ENCODE peak calls at places on chromosomes 3 and 15, in ten cellular contexts. One of them, this sample, is unnamed.

GRCh38 chr3:120689395-120689794 is 7.4 kb upstream of the HGD start:
- DNase-seq in body of pancreas: no peak
- DNase-seq in adrenal gland: no peak
- DNase-seq in uterus: no peak
- DNase-seq in mesenchymal stem cell: no peak
- DNase-seq in spleen: no peak
- DNase-seq in CD4-positive, alpha-beta T cell: no peak
- DNase-seq in GM23248: no peak
- DNase-seq in fibroblast of lung: no peak
- DNase-seq in ovary: no peak
- DNase-seq in this sample: no peak

GRCh38 chr3:102400766-102401165 is 34.0 kb upstream of the ZPLD1 start:
- DNase-seq in body of pancreas: no peak
- DNase-seq in adrenal gland: no peak
- DNase-seq in uterus: no peak
- DNase-seq in mesenchymal stem cell: peak; percentile 3
- DNase-seq in spleen: no peak
- DNase-seq in CD4-positive, alpha-beta T cell: no peak
- DNase-seq in GM23248: peak; percentile 18
- DNase-seq in fibroblast of lung: peak; percentile 92
- DNase-seq in ovary: no peak
- DNase-seq in this sample: no peak

GRCh38 chr15:90376789-90377188 is 11.3 kb upstream of the IQGAP1 start:
- DNase-seq in body of pancreas: no peak
- DNase-seq in adrenal gland: no peak
- DNase-seq in uterus: no peak
- DNase-seq in mesenchymal stem cell: no peak
- DNase-seq in spleen: no peak
- DNase-seq in CD4-positive, alpha-beta T cell: peak; percentile 51
- DNase-seq in GM23248: no peak
- DNase-seq in fibroblast of lung: no peak
- DNase-seq in ovary: no peak
- DNase-seq in this sample: peak; percentile 46

GRCh38 chr3:72258786-72259185 is 473.8 kb upstream of the PROK2 start:
- DNase-seq in body of pancreas: no peak
- DNase-seq in adrenal gland: no peak
- DNase-seq in uterus: no peak
- DNase-seq in mesenchymal stem cell: no peak
- DNase-seq in spleen: peak; percentile 76
- DNase-seq in CD4-positive, alpha-beta T cell: no peak
- DNase-seq in GM23248: no peak
- DNase-seq in fibroblast of lung: no peak
- DNase-seq in ovary: no peak
- DNase-seq in this sample: no peak

GRCh38 chr3:8982509-8982908 is 19.2 kb upstream of the RAD18 start:
- DNase-seq in body of pancreas: no peak
- DNase-seq in adrenal gland: no peak
- DNase-seq in uterus: no peak
- DNase-seq in mesenchymal stem cell: peak; percentile 58
- DNase-seq in spleen: no peak
- DNase-seq in CD4-positive, alpha-beta T cell: no peak
- DNase-seq in GM23248: peak; percentile 29
- DNase-seq in fibroblast of lung: peak; percentile 52
- DNase-seq in ovary: no peak
- DNase-seq in this sample: no peak

GRCh38 chr15:83919319-83919830 is 265.5 kb downstream of the ADAMTSL3 start:
- DNase-seq in body of pancreas: no peak
- DNase-seq in adrenal gland: no peak
- DNase-seq in uterus: no peak
- DNase-seq in mesenchymal stem cell: no peak
- DNase-seq in spleen: no peak
- DNase-seq in CD4-positive, alpha-beta T cell: no peak
- DNase-seq in GM23248: no peak
- DNase-seq in fibroblast of lung: no peak
- DNase-seq in ovary: no peak
- DNase-seq in this sample: no peak

GRCh38 chr15:69298697-69299441 is at the start of gene PAQR5:
- DNase-seq in body of pancreas: peak; percentile 57
- DNase-seq in adrenal gland: peak; percentile 65
- DNase-seq in uterus: no peak
- DNase-seq in mesenchymal stem cell: peak; percentile 29
- DNase-seq in spleen: no peak
- DNase-seq in CD4-positive, alpha-beta T cell: no peak
- DNase-seq in GM23248: peak; percentile 59
- DNase-seq in fibroblast of lung: no peak
- DNase-seq in ovary: no peak
- DNase-seq in this sample: no peak

GRCh38 chr3:125090649-125091048 is 34.9 kb upstream of the HEG1 start:
- DNase-seq in body of pancreas: no peak
- DNase-seq in adrenal gland: no peak
- DNase-seq in uterus: no peak
- DNase-seq in mesenchymal stem cell: no peak
- DNase-seq in spleen: no peak
- DNase-seq in CD4-positive, alpha-beta T cell: no peak
- DNase-seq in GM23248: no peak
- DNase-seq in fibroblast of lung: no peak
- DNase-seq in ovary: no peak
- DNase-seq in this sample: no peak

GRCh38 chr3:143476965-143477640 is 357.5 kb downstream of the CHST2 start:
- DNase-seq in body of pancreas: no peak
- DNase-seq in adrenal gland: no peak
- DNase-seq in uterus: no peak
- DNase-seq in mesenchymal stem cell: no peak
- DNase-seq in spleen: no peak
- DNase-seq in CD4-positive, alpha-beta T cell: no peak
- DNase-seq in GM23248: peak; percentile 8
- DNase-seq in fibroblast of lung: peak; percentile 6
- DNase-seq in ovary: no peak
- DNase-seq in this sample: no peak

GRCh38 chr3:192860464-192860863 is 57.2 kb downstream of the MB21D2 start:
- DNase-seq in body of pancreas: no peak
- DNase-seq in adrenal gland: no peak
- DNase-seq in uterus: no peak
- DNase-seq in mesenchymal stem cell: no peak
- DNase-seq in spleen: no peak
- DNase-seq in CD4-positive, alpha-beta T cell: no peak
- DNase-seq in GM23248: no peak
- DNase-seq in fibroblast of lung: no peak
- DNase-seq in ovary: no peak
- DNase-seq in this sample: no peak

GRCh38 chr15:41967506-41968206 is 4.7 kb downstream of the EHD4 start:
- DNase-seq in body of pancreas: no peak
- DNase-seq in adrenal gland: no peak
- DNase-seq in uterus: no peak
- DNase-seq in mesenchymal stem cell: peak; percentile 76
- DNase-seq in spleen: peak; percentile 76
- DNase-seq in CD4-positive, alpha-beta T cell: no peak
- DNase-seq in GM23248: peak; percentile 66
- DNase-seq in fibroblast of lung: peak; percentile 66
- DNase-seq in ovary: no peak
- DNase-seq in this sample: no peak

GRCh38 chr3:150699068-150699635 is 4.6 kb downstream of the ERICH6 start:
- DNase-seq in body of pancreas: no peak
- DNase-seq in adrenal gland: no peak
- DNase-seq in uterus: no peak
- DNase-seq in mesenchymal stem cell: peak; percentile 66
- DNase-seq in spleen: no peak
- DNase-seq in CD4-positive, alpha-beta T cell: no peak
- DNase-seq in GM23248: peak; percentile 77
- DNase-seq in fibroblast of lung: peak; percentile 47
- DNase-seq in ovary: no peak
- DNase-seq in this sample: no peak

GRCh38 chr3:16552757-16553156 is 39.3 kb upstream of the RFTN1 start:
- DNase-seq in body of pancreas: no peak
- DNase-seq in adrenal gland: no peak
- DNase-seq in uterus: no peak
- DNase-seq in mesenchymal stem cell: no peak
- DNase-seq in spleen: no peak
- DNase-seq in CD4-positive, alpha-beta T cell: no peak
- DNase-seq in GM23248: no peak
- DNase-seq in fibroblast of lung: no peak
- DNase-seq in ovary: no peak
- DNase-seq in this sample: no peak

GRCh38 chr3:176055851-176056250 is 1141.4 kb downstream of the TBL1XR1 start:
- DNase-seq in body of pancreas: no peak
- DNase-seq in adrenal gland: no peak
- DNase-seq in uterus: no peak
- DNase-seq in mesenchymal stem cell: no peak
- DNase-seq in spleen: no peak
- DNase-seq in CD4-positive, alpha-beta T cell: no peak
- DNase-seq in GM23248: peak; percentile 31
- DNase-seq in fibroblast of lung: no peak
- DNase-seq in ovary: no peak
- DNase-seq in this sample: no peak

DNA sequence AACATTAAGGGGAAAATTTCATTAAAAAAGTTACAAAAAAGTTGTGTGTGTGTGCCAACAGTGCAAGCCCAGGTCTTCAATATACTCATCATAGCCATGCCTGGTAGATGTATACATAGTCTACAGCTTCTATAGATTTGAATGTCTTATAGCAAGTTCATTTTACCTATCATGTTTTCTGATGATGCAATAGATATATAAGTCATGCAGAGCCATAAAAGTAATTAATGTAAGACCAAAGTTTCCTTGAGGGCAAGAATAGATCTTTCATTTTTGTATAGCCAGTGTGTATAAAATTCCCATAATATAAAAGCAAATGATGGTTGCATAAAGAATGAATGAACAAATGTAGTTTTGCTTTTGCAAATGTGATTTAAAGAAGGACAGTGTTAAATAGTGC is 1138.4 kb downstream of the TBL1XR1 start:
- DNase-seq in body of pancreas: no peak
- DNase-seq in adrenal gland: no peak
- DNase-seq in uterus: no peak
- DNase-seq in mesenchymal stem cell: no peak
- DNase-seq in spleen: no peak
- DNase-seq in CD4-positive, alpha-beta T cell: no peak
- DNase-seq in GM23248: no peak
- DNase-seq in fibroblast of lung: no peak
- DNase-seq in ovary: no peak
- DNase-seq in this sample: no peak
- H3K9me3 ChIP-seq in body of pancreas: no peaks in the 10 kb centered on the region
- H3K9me3 ChIP-seq in adrenal gland: no peaks in the 10 kb centered on the region
- H3K9me3 ChIP-seq in uterus: no peaks in the 10 kb centered on the region
- H3K9me3 ChIP-seq in mesenchymal stem cell: peaks cover 3% of the 10 kb centered on the region
- H3K9me3 ChIP-seq in spleen: no peaks in the 10 kb centered on the region
- H3K9me3 ChIP-seq in CD4-positive, alpha-beta T cell: no peaks in the 10 kb centered on the region
- H3K9me3 ChIP-seq in GM23248: no peaks in the 10 kb centered on the region
- H3K9me3 ChIP-seq in fibroblast of lung: no peaks in the 10 kb centered on the region
- H3K9me3 ChIP-seq in ovary: no peaks in the 10 kb centered on the region
- H3K9me3 ChIP-seq in this sample: no peaks in the 10 kb centered on the region

DNA sequence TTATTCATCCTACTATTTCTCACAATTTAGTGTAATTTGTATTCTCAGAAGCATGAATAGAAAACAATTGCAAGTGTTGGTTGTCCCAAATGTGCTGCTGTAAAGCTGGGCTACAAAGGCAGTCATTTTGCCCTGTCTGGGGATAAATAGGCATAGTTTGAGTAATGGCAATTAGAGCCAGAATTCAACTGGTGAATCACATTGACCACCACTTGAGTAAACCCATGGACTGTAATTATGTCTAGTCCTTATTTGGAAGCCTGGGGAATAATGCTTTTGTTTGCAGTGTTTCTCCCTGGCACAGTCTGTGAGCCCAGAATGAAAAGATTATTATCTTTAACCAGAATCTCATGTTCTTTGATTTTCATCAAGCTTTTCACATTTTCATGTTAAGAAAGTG is 30.5 kb upstream of the CHL1 start:
- DNase-seq in body of pancreas: no peak
- DNase-seq in adrenal gland: no peak
- DNase-seq in uterus: no peak
- DNase-seq in mesenchymal stem cell: no peak
- DNase-seq in spleen: no peak
- DNase-seq in CD4-positive, alpha-beta T cell: no peak
- DNase-seq in GM23248: no peak
- DNase-seq in fibroblast of lung: peak; percentile 7
- DNase-seq in ovary: no peak
- DNase-seq in this sample: no peak
- H3K9me3 ChIP-seq in body of pancreas: no peaks in the 10 kb centered on the region
- H3K9me3 ChIP-seq in adrenal gland: no peaks in the 10 kb centered on the region
- H3K9me3 ChIP-seq in uterus: no peaks in the 10 kb centered on the region
- H3K9me3 ChIP-seq in mesenchymal stem cell: no peaks in the 10 kb centered on the region
- H3K9me3 ChIP-seq in spleen: no peaks in the 10 kb centered on the region
- H3K9me3 ChIP-seq in CD4-positive, alpha-beta T cell: no peaks in the 10 kb centered on the region
- H3K9me3 ChIP-seq in GM23248: no peaks in the 10 kb centered on the region
- H3K9me3 ChIP-seq in fibroblast of lung: no peaks in the 10 kb centered on the region
- H3K9me3 ChIP-seq in ovary: no peaks in the 10 kb centered on the region
- H3K9me3 ChIP-seq in this sample: no peaks in the 10 kb centered on the region

DNA sequence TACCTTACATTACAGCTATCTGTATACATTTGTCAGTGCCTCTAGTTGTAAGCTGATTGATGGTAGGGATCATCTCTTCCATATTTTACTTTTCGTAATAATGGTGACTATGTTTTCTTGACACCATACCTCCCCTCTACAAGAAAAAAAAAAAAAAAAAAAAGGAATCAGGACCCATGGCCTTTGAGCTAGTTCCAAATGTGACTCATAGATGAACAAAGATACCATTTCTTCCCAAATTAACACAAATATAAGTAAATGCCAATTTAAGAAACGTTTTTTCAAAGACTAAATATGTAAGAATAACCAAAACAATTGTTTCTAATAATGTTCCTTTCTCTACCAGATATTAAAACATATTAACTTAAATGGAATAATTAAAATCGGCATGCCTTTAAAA is 23.1 kb downstream of the UBE3A start:
- DNase-seq in body of pancreas: no peak
- DNase-seq in adrenal gland: no peak
- DNase-seq in uterus: no peak
- DNase-seq in mesenchymal stem cell: no peak
- DNase-seq in spleen: no peak
- DNase-seq in CD4-positive, alpha-beta T cell: no peak
- DNase-seq in GM23248: no peak
- DNase-seq in fibroblast of lung: no peak
- DNase-seq in ovary: no peak
- DNase-seq in this sample: no peak
- H3K9me3 ChIP-seq in body of pancreas: no peaks in the 10 kb centered on the region
- H3K9me3 ChIP-seq in adrenal gland: no peaks in the 10 kb centered on the region
- H3K9me3 ChIP-seq in uterus: no peaks in the 10 kb centered on the region
- H3K9me3 ChIP-seq in mesenchymal stem cell: peaks cover 11% of the 10 kb centered on the region
- H3K9me3 ChIP-seq in spleen: no peaks in the 10 kb centered on the region
- H3K9me3 ChIP-seq in CD4-positive, alpha-beta T cell: no peaks in the 10 kb centered on the region
- H3K9me3 ChIP-seq in GM23248: no peaks in the 10 kb centered on the region
- H3K9me3 ChIP-seq in fibroblast of lung: no peaks in the 10 kb centered on the region
- H3K9me3 ChIP-seq in ovary: no peaks in the 10 kb centered on the region
- H3K9me3 ChIP-seq in this sample: no peaks in the 10 kb centered on the region

DNA sequence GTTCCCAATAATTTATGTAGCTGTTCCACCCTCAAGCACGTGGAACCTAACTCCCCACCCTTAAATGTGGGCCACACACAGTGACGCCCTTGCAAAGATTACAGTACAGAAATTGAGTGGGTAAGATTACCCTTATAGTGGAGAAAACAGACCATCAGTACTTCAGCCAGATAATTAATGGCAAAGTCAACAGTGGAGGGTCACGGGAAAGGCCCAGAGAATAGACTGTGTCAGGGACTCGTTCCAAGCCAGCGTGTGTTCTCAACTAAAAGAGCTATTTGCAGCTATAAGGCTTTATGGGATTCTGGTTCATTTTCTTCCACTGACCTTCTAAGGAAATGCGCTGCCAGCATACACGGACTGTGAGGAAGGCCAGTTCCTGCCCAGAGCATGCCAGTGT is 428.6 kb downstream of the OCA2 start:
- DNase-seq in body of pancreas: no peak
- DNase-seq in adrenal gland: no peak
- DNase-seq in uterus: no peak
- DNase-seq in mesenchymal stem cell: no peak
- DNase-seq in spleen: no peak
- DNase-seq in CD4-positive, alpha-beta T cell: no peak
- DNase-seq in GM23248: no peak
- DNase-seq in fibroblast of lung: no peak
- DNase-seq in ovary: no peak
- DNase-seq in this sample: no peak
- H3K9me3 ChIP-seq in body of pancreas: no peaks in the 10 kb centered on the region
- H3K9me3 ChIP-seq in adrenal gland: no peaks in the 10 kb centered on the region
- H3K9me3 ChIP-seq in uterus: no peaks in the 10 kb centered on the region
- H3K9me3 ChIP-seq in mesenchymal stem cell: no peaks in the 10 kb centered on the region
- H3K9me3 ChIP-seq in spleen: no peaks in the 10 kb centered on the region
- H3K9me3 ChIP-seq in CD4-positive, alpha-beta T cell: no peaks in the 10 kb centered on the region
- H3K9me3 ChIP-seq in GM23248: no peaks in the 10 kb centered on the region
- H3K9me3 ChIP-seq in fibroblast of lung: no peaks in the 10 kb centered on the region
- H3K9me3 ChIP-seq in ovary: no peaks in the 10 kb centered on the region
- H3K9me3 ChIP-seq in this sample: no peaks in the 10 kb centered on the region